ENCODE peak calls at places on chromosomes 12 and 14, in four cellular contexts. L, K, G and N are unnamed samples. For H3K36me3, the result is how much of the 10 kb centered on the place peaks cover.

GRCh38 chr12:92706594-92706993 is 3.8 kb downstream of the PLEKHG7 start:
- DNase-seq in L (no peak), K (no peak), G (no peak), N (no peak)

GRCh38 chr12:48023386-48023785 is 19.1 kb upstream of the COL2A1 start:
- DNase-seq in L (peak), K (no peak), G (no peak), N (no peak)

GRCh38 chr14:31961881-31962280 is 115.2 kb upstream of the ARHGAP5 start:
- DNase-seq in L (no peak), K (no peak), G (no peak), N (no peak)

GRCh38 chr14:68492889-68493288 is 300.0 kb downstream of the ZFP36L1 start:
- DNase-seq in L (peak), K (no peak), G (no peak), N (no peak)

GRCh38 chr12:43648636-43649035 is 96.6 kb upstream of the ADAMTS20 start:
- DNase-seq in L (no peak), K (no peak), G (no peak), N (no peak)

GRCh38 chr12:48446372-48446771 is 26.0 kb upstream of the ANP32D start:
- DNase-seq in L (no peak), K (no peak), G (no peak), N (no peak)

GRCh38 chr12:114405449-114406271 is at the start of gene TBX5:
- DNase-seq in L (peak), K (no peak), G (no peak), N (no peak)

GRCh38 chr12:9760699-9761406 is at the start of gene CD69:
- DNase-seq in L (no peak), K (no peak), G (peak), N (no peak)

GRCh38 chr14:93430889-93431670 is at the start of gene UNC79:
- DNase-seq in L (peak), K (no peak), G (no peak), N (peak)

GRCh38 chr12:108289342-108290131 is 49.6 kb downstream of the CMKLR1 start:
- DNase-seq in L (no peak), K (no peak), G (no peak), N (no peak)

GRCh38 chr14:89720076-89720687 is 234.3 kb downstream of the EFCAB11 start:
- DNase-seq in L (no peak), K (no peak), G (peak), N (no peak)

GRCh38 chr12:19434538-19434937 is 4.8 kb upstream of the AEBP2 start:
- DNase-seq in L (no peak), K (no peak), G (no peak), N (no peak)

GRCh38 chr14:99971929-99972747 is 93.1 kb upstream of the EVL start:
- DNase-seq in L (peak), K (no peak), G (no peak), N (no peak)

GRCh38 chr12:12265571-12266388 is 1.1 kb downstream of the LRP6 start:
- DNase-seq in L (no peak), K (peak), G (no peak), N (peak)

GRCh38 chr14:22179190-22179589 is 409.8 kb downstream of the DAD1 start:
- DNase-seq in L (no peak), K (peak), G (no peak), N (no peak)

GRCh38 chr14:78697341-78697740 is 527.2 kb downstream of the NRXN3 start:
- DNase-seq in L (peak), K (peak), G (no peak), N (peak)

GRCh38 chr12:6850796-6851152 is 312 bp downstream of the CDCA3 start:
- DNase-seq in L (peak), K (no peak), G (no peak), N (no peak)

GRCh38 chr14:61543946-61544345 is 151.4 kb upstream of the HIF1A start:
- DNase-seq in L (no peak), K (no peak), G (no peak), N (no peak)

GRCh38 chr14:105058521-105059034 is 6.7 kb downstream of the GPR132 start:
- DNase-seq in L (no peak), K (no peak), G (no peak), N (no peak)

GRCh38 chr14:105055736-105056302 is 9.4 kb downstream of the GPR132 start:
- DNase-seq in L (no peak), K (no peak), G (no peak), N (no peak)

GRCh38 chr14:105053996-105054395 is 11.2 kb downstream of the GPR132 start:
- DNase-seq in L (no peak), K (no peak), G (no peak), N (no peak)

GRCh38 chr14:105055334-105055733 is 9.9 kb downstream of the GPR132 start:
- DNase-seq in L (no peak), K (no peak), G (no peak), N (no peak)

DNA sequence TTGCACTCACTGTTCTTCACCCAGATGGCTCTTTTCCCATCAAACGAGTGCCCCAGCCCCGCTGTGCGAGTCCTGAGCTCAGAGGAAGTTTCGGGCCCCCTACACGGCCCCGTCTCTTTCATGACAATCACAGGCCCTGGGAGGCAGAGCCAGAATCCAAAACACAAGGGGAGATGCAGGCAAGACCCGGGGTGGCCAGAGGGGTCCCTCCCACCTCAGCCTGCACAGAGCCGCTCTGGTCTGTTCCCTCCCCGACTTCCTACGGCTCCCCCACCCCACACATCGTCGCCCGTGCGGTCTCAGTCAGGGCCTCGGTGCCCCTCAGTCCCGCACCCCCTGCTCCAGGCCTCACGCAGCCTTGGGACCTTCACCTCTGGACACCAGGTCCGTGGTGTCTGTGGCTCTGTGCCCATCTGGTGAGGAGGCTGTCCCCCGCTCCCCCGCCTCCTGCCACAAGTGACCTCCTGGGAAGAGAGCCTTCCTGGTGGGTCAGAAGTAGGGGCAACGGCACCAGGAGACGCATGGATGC is 8.9 kb downstream of the GPR132 start:
- DNase-seq in L (peak), K (no peak), G (no peak), N (no peak)
- H3K4me3 ChIP-seq in L (peak), K (no peak), G (no peak), N (no peak)

DNA sequence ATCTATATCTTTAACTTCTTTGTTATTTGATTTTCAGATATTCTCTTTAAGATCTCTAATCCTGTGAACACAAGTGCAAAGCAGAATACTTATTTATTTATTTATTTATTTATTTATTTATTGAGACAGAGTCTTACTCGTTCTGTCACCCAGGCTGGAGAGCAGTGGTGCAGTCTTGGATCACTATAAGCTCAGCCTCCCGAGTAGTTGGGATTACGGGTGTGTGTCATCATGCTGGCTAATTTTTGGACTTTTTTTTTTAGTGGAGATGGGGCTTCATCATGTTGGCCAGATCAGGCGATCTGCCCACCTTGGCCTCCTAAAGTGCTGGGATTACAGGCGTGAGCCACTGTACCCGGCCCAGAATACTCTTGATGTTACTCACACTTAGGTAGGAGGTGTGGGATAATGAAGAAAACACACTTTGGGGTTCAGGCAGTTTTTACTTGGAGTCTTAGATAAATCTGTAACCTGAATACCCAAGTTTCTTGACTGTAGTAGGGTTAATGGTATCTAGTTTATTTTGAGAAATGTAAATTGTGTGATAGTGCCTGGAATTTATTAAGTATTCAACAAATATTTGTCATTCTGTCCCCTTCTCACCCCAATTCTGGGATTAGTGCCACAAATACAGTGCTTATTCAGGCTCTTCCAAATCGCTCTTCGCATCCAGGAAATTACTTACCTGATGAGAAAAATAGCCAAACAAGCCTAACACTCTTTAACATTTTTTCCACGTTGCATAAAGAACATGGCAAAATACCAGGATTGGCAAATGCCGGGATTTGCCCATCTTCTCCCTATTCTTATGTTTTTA is 33.0 kb downstream of the METAP2 start:
- DNase-seq in L (no peak), K (no peak), G (no peak), N (peak)
- H3K36me3 ChIP-seq in L (under half), K (half or more), G (under half), N (under half)

GRCh38 chr14:64556526-64556925 is 6.8 kb downstream of the PPP1R36 start:
- DNase-seq in L (no peak), K (peak), G (no peak), N (no peak)

GRCh38 chr14:64566651-64567122 is 16.9 kb downstream of the PPP1R36 start:
- DNase-seq in L (peak), K (no peak), G (no peak), N (no peak)

GRCh38 chr14:64562432-64562831 is 12.7 kb downstream of the PPP1R36 start:
- DNase-seq in L (no peak), K (peak), G (no peak), N (no peak)

GRCh38 chr14:64563696-64564095 is 13.9 kb downstream of the PPP1R36 start:
- DNase-seq in L (no peak), K (no peak), G (no peak), N (no peak)

GRCh38 chr14:64561631-64562030 is 11.9 kb downstream of the PPP1R36 start:
- DNase-seq in L (no peak), K (no peak), G (no peak), N (no peak)
- H3K27ac ChIP-seq in L (no peak), K (no peak), G (no peak), N (no peak)

GRCh38 chr14:64541261-64541970 is 875 bp downstream of the HSPA2 start:
- DNase-seq in L (peak), K (no peak), G (peak), N (no peak)
- H3K4me3 ChIP-seq in L (peak), K (peak), G (peak), N (peak)

DNA sequence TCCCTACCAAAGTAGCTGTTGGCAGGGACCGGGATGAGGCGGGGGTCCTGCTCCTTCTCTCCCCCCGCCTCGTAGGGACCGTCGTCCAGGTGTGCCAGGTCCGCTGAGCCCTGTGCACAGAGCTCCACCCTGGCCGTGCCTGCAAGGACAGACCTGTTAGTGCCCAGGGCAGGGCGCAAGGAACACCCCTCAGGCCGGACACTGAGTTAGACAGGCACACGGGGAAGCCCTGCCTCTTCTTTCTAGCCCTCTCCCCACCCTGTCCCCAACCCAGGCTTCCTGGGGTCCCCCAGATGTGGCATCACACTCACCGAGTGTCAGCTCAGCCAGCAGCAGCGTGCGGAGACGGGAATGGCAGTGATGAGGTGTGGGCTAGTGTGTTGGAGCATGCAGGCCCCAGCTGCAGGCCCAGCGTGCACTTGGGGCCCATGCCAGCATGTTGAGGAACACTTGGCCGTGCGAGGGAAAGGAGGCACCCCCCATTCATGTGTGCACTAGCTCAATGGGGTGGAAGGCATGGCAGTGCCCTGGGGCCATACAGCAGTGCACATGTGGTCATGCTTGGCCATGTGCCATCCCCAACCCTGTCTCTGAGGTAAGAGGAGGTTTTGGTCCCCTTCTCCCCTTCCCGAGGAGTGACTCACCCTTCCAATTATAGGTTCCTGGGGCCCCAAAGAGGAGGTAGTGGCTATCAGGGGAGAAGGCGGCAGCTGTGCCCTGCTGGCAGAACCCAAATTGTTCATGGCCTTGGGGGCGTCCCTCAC is 7.3 kb downstream of the ITGA7 start:
- DNase-seq in L (no peak), K (peak), G (no peak), N (no peak)
- H3K36me3 ChIP-seq in L (under half), K (under half), G (under half), N (under half)

DNA sequence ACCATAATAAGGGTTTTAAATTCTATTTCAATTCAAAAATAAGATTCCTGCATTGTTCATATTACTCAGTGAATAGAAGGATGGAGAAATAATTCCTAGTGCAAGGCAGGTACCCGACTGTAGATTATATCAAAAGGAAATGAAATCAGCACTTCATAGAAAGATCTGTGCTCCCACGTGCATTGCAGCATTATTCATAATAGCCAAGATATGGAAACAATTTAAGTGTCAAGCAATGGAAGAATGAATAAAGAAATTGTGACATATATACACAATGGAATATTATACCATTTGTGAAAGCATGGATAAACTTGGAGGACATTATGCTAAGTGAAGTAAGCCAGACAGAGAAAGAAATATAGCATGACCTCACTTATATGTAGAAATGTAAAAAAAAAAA is 53.8 kb downstream of the SLC6A15 start:
- DNase-seq in L (no peak), K (no peak), G (no peak), N (no peak)
- H3K27ac ChIP-seq in L (no peak), K (no peak), G (no peak), N (no peak)

GRCh38 chr12:122412851-122413433 is 9.5 kb downstream of the CLIP1 start:
- DNase-seq in L (no peak), K (no peak), G (no peak), N (no peak)
- H3K4me3 ChIP-seq in L (no peak), K (no peak), G (no peak), N (no peak)

DNA sequence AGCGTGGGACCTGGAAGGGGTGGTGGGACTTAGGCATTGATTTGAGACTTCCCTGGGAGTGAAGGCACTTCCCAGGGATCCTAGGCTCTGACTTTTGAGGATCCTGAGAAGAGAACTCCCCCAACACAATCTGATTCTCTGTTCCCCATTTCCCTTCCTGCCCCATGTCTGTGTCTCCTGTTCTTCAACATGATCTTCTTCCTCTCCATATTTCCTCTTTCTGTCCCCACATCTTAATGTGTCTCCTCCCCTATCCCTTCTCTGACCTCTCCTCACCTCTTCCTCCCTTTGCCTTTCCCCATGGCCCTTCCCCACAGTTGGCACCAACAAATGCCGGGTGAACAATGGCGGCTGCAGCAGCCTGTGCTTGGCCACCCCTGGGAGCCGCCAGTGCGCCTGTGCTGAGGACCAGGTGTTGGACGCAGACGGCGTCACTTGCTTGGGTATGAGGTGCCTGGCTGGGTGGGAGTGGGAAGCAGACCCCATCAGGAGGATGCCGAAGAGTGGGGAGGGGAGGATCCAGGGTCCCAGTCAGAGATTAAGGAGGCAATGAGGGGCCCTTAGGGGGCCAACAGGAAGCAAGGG is 15.2 kb upstream of the LRP1-AS start:
- DNase-seq in L (no peak), K (no peak), G (no peak), N (no peak)
- H3K36me3 ChIP-seq in L (under half), K (under half), G (under half), N (half or more)

GRCh38 chr12:49909826-49910225 is 6.1 kb upstream of the FAIM2 start:
- DNase-seq in L (peak), K (no peak), G (no peak), N (no peak)
- H3K27ac ChIP-seq in L (no peak), K (no peak), G (no peak), N (no peak)